ENCODE peak calls at places on chromosomes 11 and 22, in five cellular contexts. U is fibroblast of lung, K is body of pancreas, M is fibroblast of mammary gland, T is IMR-90. X is an unnamed sample.

GRCh38 chr22:32619614-32620426 is 145.2 kb downstream of the FBXO7 start:
- DNase-seq in T (peak), M (peak), K (peak), U (peak), X (peak)

GRCh38 chr11:66011785-66012303 is at the start of gene CST6:
- DNase-seq in U (no peak), T (no peak), M (no peak), K (no peak), X (no peak)

GRCh38 chr11:78742430-78742829 is 167.8 kb upstream of the NARS2 start:
- DNase-seq in M (peak), K (peak), U (peak), T (peak), X (peak)

GRCh38 chr22:23693979-23694680 is 3.3 kb downstream of the RGL4 start:
- DNase-seq in M (no peak), U (no peak), T (no peak), K (no peak), X (no peak)

GRCh38 chr11:2207212-2207611 is 35.6 kb upstream of the TH start:
- DNase-seq in K (peak), U (no peak), M (no peak), T (no peak), X (no peak)

GRCh38 chr22:29702025-29702930 is 17.5 kb upstream of the CABP7 start:
- DNase-seq in U (no peak), M (no peak), K (no peak), T (peak), X (peak)

GRCh38 chr11:62400281-62400680 is 18.6 kb upstream of the SCGB1A1 start:
- DNase-seq in M (no peak), U (no peak), K (no peak), T (no peak), X (peak)

GRCh38 chr11:47646019-47646418 is 3.7 kb upstream of the MTCH2 start:
- DNase-seq in K (no peak), M (no peak), U (no peak), T (no peak), X (no peak)

GRCh38 chr11:1598816-1599215 is 722 bp upstream of the KRTAP5-2 start:
- DNase-seq in K (no peak), M (no peak), T (no peak), U (no peak), X (peak)

GRCh38 chr11:86091566-86091965 is 22.7 kb upstream of the PICALM start:
- DNase-seq in M (peak), K (no peak), T (peak), U (peak), X (peak)

GRCh38 chr11:68552542-68552941 is 92.0 kb downstream of the PPP6R3 start:
- DNase-seq in T (no peak), U (no peak), K (no peak), M (no peak), X (no peak)

GRCh38 chr11:104891135-104891534 is 7.1 kb downstream of the CASP12 start:
- DNase-seq in T (peak), U (peak), K (no peak), M (peak), X (peak)

GRCh38 chr11:13298765-13299164 is 21.2 kb downstream of the BMAL1 start:
- DNase-seq in K (no peak), T (no peak), U (no peak), M (no peak), X (no peak)

GRCh38 chr11:12692238-12693074 is 18.2 kb downstream of the TEAD1 start:
- DNase-seq in K (peak), U (peak), M (peak), T (peak), X (peak)

GRCh38 chr22:46100401-46101105 is 49.8 kb upstream of the PPARA start:
- DNase-seq in U (no peak), T (no peak), M (no peak), K (no peak), X (no peak)

GRCh38 chr11:11078344-11078743 is 220.5 kb upstream of the ZBED5 start:
- DNase-seq in U (no peak), T (peak), K (no peak), M (peak), X (peak)

GRCh38 chr11:21911046-21911445 is 281.8 kb upstream of the ANO5 start:
- DNase-seq in K (no peak), T (no peak), U (no peak), M (no peak), X (no peak)

GRCh38 chr11:125593113-125593761 is 585 bp downstream of the STT3A start:
- DNase-seq in T (peak), U (peak), M (peak), K (no peak), X (peak)

GRCh38 chr11:130829801-130830562 is 86.3 kb downstream of the SNX19 start:
- DNase-seq in K (no peak), M (peak), U (peak), T (no peak), X (peak)

GRCh38 chr22:37189011-37189466 is 992 bp upstream of the C1QTNF6 start:
- DNase-seq in U (peak), K (no peak), T (no peak), M (peak), X (peak)

GRCh38 chr11:1225386-1226225 is 2.7 kb downstream of the MUC5B start:
- DNase-seq in M (no peak), K (peak), U (no peak), T (no peak), X (no peak)

GRCh38 chr11:68658661-68659060 is 25.7 kb upstream of the GAL start:
- DNase-seq in T (peak), U (peak), K (no peak), M (peak), X (peak)

GRCh38 chr11:95150977-95151684 is 61.5 kb downstream of the ENDOD1 start:
- DNase-seq in K (peak), M (peak), U (peak), T (peak), X (peak)

DNA sequence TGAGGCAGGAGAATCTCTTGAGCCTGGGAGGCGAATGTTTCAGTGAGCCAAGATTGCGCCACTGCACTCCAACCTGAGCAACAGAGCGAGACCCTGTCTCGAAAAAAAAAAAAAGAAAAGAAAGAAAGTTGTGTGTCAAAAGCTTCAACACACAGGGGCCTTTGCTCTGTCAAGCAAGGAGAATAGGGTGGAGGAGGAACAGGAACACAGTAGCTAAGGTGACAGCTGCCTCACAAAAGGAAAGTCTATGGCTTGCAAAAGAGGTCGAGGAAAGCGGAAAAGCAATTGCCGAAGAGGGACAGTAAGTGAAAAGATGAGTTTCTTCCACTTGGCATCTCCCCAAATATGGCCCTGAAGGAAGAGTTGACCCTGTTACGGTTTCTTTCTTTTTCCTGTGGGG is 26.5 kb upstream of the TMA7B start:
- DNase-seq in K (no peak), M (no peak), T (no peak), U (no peak), X (no peak)
- H3K4me3 ChIP-seq in K (no peak), M (no peak), T (no peak), U (no peak), X (no peak)

GRCh38 chr22:25382762-25383161 is 163.3 kb downstream of the CRYBB2 start:
- DNase-seq in M (no peak), K (no peak), T (no peak), U (no peak), X (no peak)
- TF ChIP-seq CTCF in M (peak), K (peak), T (peak), U (peak), X (peak)

GRCh38 chr11:122807731-122808485 is 30.4 kb upstream of the CRTAM start:
- DNase-seq in U (no peak), M (peak), T (peak), K (no peak), X (peak)
- H3K4me3 ChIP-seq in U (no peak), M (no peak), T (no peak), K (no peak), X (no peak)

GRCh38 chr11:72391638-72392423 is 42.5 kb downstream of the CLPB start:
- DNase-seq in M (no peak), U (no peak), K (no peak), T (no peak), X (no peak)

GRCh38 chr11:72397333-72397732 is 37.0 kb downstream of the CLPB start:
- DNase-seq in T (no peak), U (no peak), M (no peak), K (no peak), X (no peak)

GRCh38 chr11:72393303-72393702 is 41.0 kb downstream of the CLPB start:
- DNase-seq in U (no peak), T (no peak), K (no peak), M (no peak), X (no peak)

GRCh38 chr11:72395993-72396392 is 38.3 kb downstream of the CLPB start:
- DNase-seq in K (no peak), T (no peak), M (no peak), U (no peak), X (no peak)

GRCh38 chr11:72394456-72394855 is 39.9 kb downstream of the CLPB start:
- DNase-seq in M (no peak), K (no peak), U (no peak), T (no peak), X (no peak)
- TF ChIP-seq CTCF in M (no peak), K (no peak), U (no peak), T (no peak), X (no peak)